ENCODE peak calls at places on chromosome 1, in four cellular contexts. K is A549, V is K562, X is HepG2. T is an unnamed sample.

GRCh38 chr1:4636186-4636585 is 18.2 kb upstream of the AJAP1 start:
- DNase-seq in K (no peak), V (no peak), X (no peak), T (no peak)

GRCh38 chr1:61287014-61287413 is 204.7 kb downstream of the NFIA start:
- DNase-seq in K (no peak), V (no peak), X (peak; percentile 37), T (peak; percentile 59)

GRCh38 chr1:3555131-3555920 is 56.0 kb downstream of the MEGF6 start:
- DNase-seq in K (no peak), V (no peak), X (no peak), T (no peak)

GRCh38 chr1:87513971-87514660 is 185.4 kb downstream of the LMO4 start:
- DNase-seq in K (no peak), V (no peak), X (no peak), T (peak; percentile 59)

GRCh38 chr1:40308036-40308727 is 8.9 kb downstream of the COL9A2 start:
- DNase-seq in K (no peak), V (no peak), X (no peak), T (no peak)

GRCh38 chr1:65412984-65413375 is 7.5 kb upstream of the LEPR start:
- DNase-seq in K (no peak), V (no peak), X (no peak), T (peak; percentile 56)

GRCh38 chr1:3820316-3820715 is 24.0 kb upstream of the LRRC47 start:
- DNase-seq in K (no peak), V (no peak), X (no peak), T (no peak)

GRCh38 chr1:167910530-167910929 is 3.4 kb downstream of the ADCY10 start:
- DNase-seq in K (no peak), V (no peak), X (no peak), T (no peak)

GRCh38 chr1:220093361-220094015 is 444 bp upstream of the IARS2 start:
- DNase-seq in K (no peak), V (no peak), X (no peak), T (no peak)

GRCh38 chr1:61568460-61569211 is 156.3 kb downstream of the TM2D1 start:
- DNase-seq in K (no peak), V (no peak), X (no peak), T (no peak)

GRCh38 chr1:186250529-186250928 is 124.5 kb downstream of the TPR start:
- DNase-seq in K (no peak), V (no peak), X (no peak), T (no peak)

GRCh38 chr1:31795801-31796621 is 19.8 kb downstream of the SPOCD1 start:
- DNase-seq in K (no peak), V (peak; percentile 49), X (no peak), T (peak; percentile 87)

GRCh38 chr1:61388586-61388985 is 306.2 kb downstream of the NFIA start:
- DNase-seq in K (no peak), V (no peak), X (no peak), T (peak; percentile 18)

GRCh38 chr1:41392528-41392924 is 31.3 kb downstream of the FOXO6 start:
- DNase-seq in K (no peak), V (no peak), X (no peak), T (no peak)

GRCh38 chr1:32199717-32200072 is 700 bp upstream of the CCDC28B start:
- DNase-seq in K (no peak), V (no peak), X (no peak), T (peak; percentile 26)

GRCh38 chr1:73626326-73626725 is 571.6 kb downstream of the LRRIQ3 start:
- DNase-seq in K (no peak), V (no peak), X (no peak), T (no peak)

GRCh38 chr1:72371259-72372035 is 89.1 kb upstream of the NEGR1 start:
- DNase-seq in K (no peak), V (no peak), X (no peak), T (no peak)

GRCh38 chr1:244968431-244968830 is 104.1 kb upstream of the HNRNPU start:
- DNase-seq in K (no peak), V (no peak), X (no peak), T (no peak)

GRCh38 chr1:34786521-34787325 is 5.7 kb downstream of the GJB3 start:
- DNase-seq in K (peak; percentile 52), V (peak; percentile 76), X (peak; percentile 54), T (peak; percentile 67)

GRCh38 chr1:4778056-4778455 is 123.6 kb downstream of the AJAP1 start:
- DNase-seq in K (peak; percentile 31), V (peak; percentile 31), X (no peak), T (no peak)

GRCh38 chr1:233654667-233655432 is 40.9 kb downstream of the KCNK1 start:
- DNase-seq in K (no peak), V (no peak), X (no peak), T (no peak)

GRCh38 chr1:239361403-239361802 is 25.0 kb upstream of the CHRM3 start:
- DNase-seq in K (no peak), V (no peak), X (no peak), T (peak; percentile 1)

GRCh38 chr1:175134500-175134899 is 58.1 kb downstream of the KIAA0040 start:
- DNase-seq in K (no peak), V (no peak), X (no peak), T (no peak)

GRCh38 chr1:8077120-8077573 is 51.0 kb upstream of the ERRFI1 start:
- DNase-seq in K (peak; percentile 77), V (peak; percentile 54), X (peak; percentile 93), T (peak; percentile 97)

GRCh38 chr1:63516629-63517028 is 6.4 kb downstream of the ITGB3BP start:
- DNase-seq in K (no peak), V (no peak), X (peak; percentile 10), T (no peak)

GRCh38 chr1:245856944-245857531 is 650.0 kb downstream of the SMYD3 start:
- DNase-seq in K (no peak), V (no peak), X (peak; percentile 82), T (peak; percentile 95)

GRCh38 chr1:19405195-19405760 is 80.1 kb downstream of the CAPZB start:
- DNase-seq in K (no peak), V (no peak), X (no peak), T (no peak)
- TF ChIP-seq MAZ in K (no peak), V (no peak), X (no peak), T (no peak)

GRCh38 chr1:25467193-25467592 is 36.5 kb downstream of the MACO1 start:
- DNase-seq in K (no peak), V (no peak), X (no peak), T (no peak)

GRCh38 chr1:25469177-25469576 is 38.5 kb downstream of the MACO1 start:
- DNase-seq in K (no peak), V (no peak), X (no peak), T (peak; percentile 80)

GRCh38 chr1:25472494-25472893 is 41.8 kb downstream of the MACO1 start:
- DNase-seq in K (no peak), V (no peak), X (no peak), T (no peak)

GRCh38 chr1:25467616-25468015 is 36.9 kb downstream of the MACO1 start:
- DNase-seq in K (no peak), V (no peak), X (no peak), T (no peak)

DNA sequence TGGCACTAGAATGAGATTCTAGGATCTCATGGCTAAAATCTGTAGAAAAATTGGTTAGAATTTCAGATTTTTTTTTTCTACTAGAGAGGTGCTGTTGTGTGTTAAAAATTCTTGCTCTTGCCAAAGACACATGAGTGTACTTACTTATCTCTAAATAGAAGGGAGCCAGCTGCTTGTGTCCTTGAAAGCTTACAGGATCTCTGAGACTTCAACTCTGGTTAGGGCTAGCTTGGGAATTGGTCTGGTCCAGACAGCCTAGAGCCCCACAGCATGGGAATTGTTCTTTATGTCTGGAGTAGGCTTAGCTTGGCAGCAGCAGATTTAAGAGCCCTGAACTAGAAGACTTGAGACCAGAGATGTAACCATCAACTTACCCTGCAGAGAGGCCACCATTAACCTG is 37.3 kb downstream of the MACO1 start:
- DNase-seq in K (no peak), V (no peak), X (no peak), T (peak; percentile 64)
- TF ChIP-seq RAD21 in K (no peak), V (no peak), X (no peak), T (no peak)

GRCh38 chr1:247360991-247361721 is 29.5 kb upstream of the ZNF496 start:
- DNase-seq in K (no peak), V (no peak), X (no peak), T (peak; percentile 21)
- TF ChIP-seq MAZ in K (no peak), V (no peak), X (no peak), T (no peak)

GRCh38 chr1:44775930-44776748 is 799 bp downstream of the RPS8 start:
- DNase-seq in K (no peak), V (peak; percentile 58), X (no peak), T (no peak)
- TF ChIP-seq RAD21 in K (no peak), V (no peak), X (no peak), T (no peak)

DNA sequence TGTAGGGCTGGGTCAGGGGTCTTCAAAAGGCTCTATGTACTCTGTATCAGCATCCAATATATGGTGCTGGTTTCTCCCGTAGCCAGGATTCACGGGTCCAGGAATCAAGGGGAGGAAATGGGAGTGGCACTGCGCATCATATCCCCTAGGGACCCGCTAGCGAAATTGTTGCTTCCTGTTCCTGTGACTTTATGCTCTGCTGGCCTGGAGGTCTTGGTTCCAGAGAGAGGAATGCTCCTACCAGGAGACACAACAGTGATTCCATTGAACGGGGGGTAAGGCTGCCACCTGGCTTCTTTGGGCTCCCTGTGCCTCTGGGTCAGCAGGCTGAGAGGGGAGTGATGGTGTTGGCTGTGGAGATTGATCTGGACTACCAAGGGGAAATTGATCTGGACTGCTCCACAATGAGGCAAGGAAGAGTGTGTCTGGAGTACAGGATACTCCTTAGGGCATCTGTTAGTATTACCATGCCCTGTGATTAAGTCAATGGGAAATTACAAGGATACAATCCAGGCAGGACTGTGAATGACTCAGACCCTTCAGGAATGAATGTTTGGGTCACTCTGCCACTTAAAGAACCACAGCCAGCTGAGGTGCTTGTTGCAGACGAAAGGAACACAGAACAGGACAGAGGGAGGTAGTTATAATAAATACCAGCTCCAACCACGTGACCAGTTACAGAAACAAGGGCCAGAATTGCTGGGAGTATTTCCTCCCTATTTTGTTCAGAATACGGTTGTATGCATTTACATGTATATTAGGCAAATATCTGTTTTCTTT is 10.2 kb downstream of the SPSB1 start:
- DNase-seq in K (no peak), V (no peak), X (no peak), T (peak; percentile 97)
- TF ChIP-seq MAZ in K (no peak), V (no peak), X (no peak), T (no peak)

GRCh38 chr1:150009604-150010387 is 730 bp downstream of the OTUD7B start:
- DNase-seq in K (peak; percentile 35), V (peak; percentile 34), X (peak; percentile 35), T (peak; percentile 90)
- TF ChIP-seq RAD21 in K (no peak), V (no peak), X (no peak), T (peak; percentile 7)

T was measured in IMR-90.